ENCODE peak calls at places on chromosomes 1 and 21, in nine cellular contexts. One of them, this sample, is unnamed. For H3K27me3, the result is how much of the 10 kb centered on the place peaks cover.

GRCh38 chr1:85850238-85850637 is 142.0 kb upstream of the ZNHIT6 start:
- DNase-seq in sigmoid colon: no peak
- DNase-seq in endothelial cell of umbilical vein: peak
- DNase-seq in body of pancreas: no peak
- DNase-seq in esophagus squamous epithelium: no peak
- DNase-seq in heart left ventricle: no peak
- DNase-seq in adrenal gland: no peak
- DNase-seq in ovary: no peak
- DNase-seq in IMR-90: peak
- DNase-seq in this sample: no peak

GRCh38 chr21:28445081-28445830 is 547.4 kb downstream of the LTN1 start:
- DNase-seq in sigmoid colon: no peak
- DNase-seq in endothelial cell of umbilical vein: no peak
- DNase-seq in body of pancreas: no peak
- DNase-seq in esophagus squamous epithelium: no peak
- DNase-seq in heart left ventricle: no peak
- DNase-seq in adrenal gland: no peak
- DNase-seq in ovary: no peak
- DNase-seq in IMR-90: peak
- DNase-seq in this sample: no peak

GRCh38 chr1:189678779-189679178 is 798.9 kb downstream of the BRINP3 start:
- DNase-seq in sigmoid colon: no peak
- DNase-seq in endothelial cell of umbilical vein: no peak
- DNase-seq in body of pancreas: no peak
- DNase-seq in esophagus squamous epithelium: no peak
- DNase-seq in heart left ventricle: no peak
- DNase-seq in adrenal gland: no peak
- DNase-seq in ovary: no peak
- DNase-seq in IMR-90: no peak
- DNase-seq in this sample: no peak

GRCh38 chr1:116288201-116288598 is 84.8 kb upstream of the ATP1A1 start:
- DNase-seq in sigmoid colon: no peak
- DNase-seq in endothelial cell of umbilical vein: no peak
- DNase-seq in body of pancreas: no peak
- DNase-seq in esophagus squamous epithelium: no peak
- DNase-seq in heart left ventricle: no peak
- DNase-seq in adrenal gland: no peak
- DNase-seq in ovary: no peak
- DNase-seq in IMR-90: no peak
- DNase-seq in this sample: no peak

GRCh38 chr1:54301494-54301893 is 101.5 kb downstream of the MRPL37 start:
- DNase-seq in sigmoid colon: no peak
- DNase-seq in endothelial cell of umbilical vein: no peak
- DNase-seq in body of pancreas: no peak
- DNase-seq in esophagus squamous epithelium: no peak
- DNase-seq in heart left ventricle: no peak
- DNase-seq in adrenal gland: no peak
- DNase-seq in ovary: no peak
- DNase-seq in IMR-90: no peak
- DNase-seq in this sample: no peak

GRCh38 chr1:192186197-192186596 is 27.9 kb downstream of the RGS18 start:
- DNase-seq in sigmoid colon: no peak
- DNase-seq in endothelial cell of umbilical vein: no peak
- DNase-seq in body of pancreas: no peak
- DNase-seq in esophagus squamous epithelium: no peak
- DNase-seq in heart left ventricle: no peak
- DNase-seq in adrenal gland: no peak
- DNase-seq in ovary: no peak
- DNase-seq in IMR-90: peak
- DNase-seq in this sample: no peak

GRCh38 chr1:176801553-176802020 is 338.6 kb downstream of the PAPPA2 start:
- DNase-seq in sigmoid colon: no peak
- DNase-seq in endothelial cell of umbilical vein: no peak
- DNase-seq in body of pancreas: peak
- DNase-seq in esophagus squamous epithelium: no peak
- DNase-seq in heart left ventricle: peak
- DNase-seq in adrenal gland: no peak
- DNase-seq in ovary: no peak
- DNase-seq in IMR-90: no peak
- DNase-seq in this sample: no peak

GRCh38 chr1:119001181-119002018 is 13.3 kb upstream of the TBX15 start:
- DNase-seq in sigmoid colon: peak
- DNase-seq in endothelial cell of umbilical vein: no peak
- DNase-seq in body of pancreas: no peak
- DNase-seq in esophagus squamous epithelium: no peak
- DNase-seq in heart left ventricle: no peak
- DNase-seq in adrenal gland: peak
- DNase-seq in ovary: no peak
- DNase-seq in IMR-90: no peak
- DNase-seq in this sample: no peak

GRCh38 chr1:87154351-87154750 is 174.3 kb upstream of the LMO4 start:
- DNase-seq in sigmoid colon: no peak
- DNase-seq in endothelial cell of umbilical vein: no peak
- DNase-seq in body of pancreas: no peak
- DNase-seq in esophagus squamous epithelium: no peak
- DNase-seq in heart left ventricle: no peak
- DNase-seq in adrenal gland: no peak
- DNase-seq in ovary: no peak
- DNase-seq in IMR-90: no peak
- DNase-seq in this sample: no peak

GRCh38 chr1:58815069-58815679 is 31.3 kb upstream of the JUN start:
- DNase-seq in sigmoid colon: peak
- DNase-seq in endothelial cell of umbilical vein: peak
- DNase-seq in body of pancreas: peak
- DNase-seq in esophagus squamous epithelium: peak
- DNase-seq in heart left ventricle: peak
- DNase-seq in adrenal gland: peak
- DNase-seq in ovary: peak
- DNase-seq in IMR-90: peak
- DNase-seq in this sample: peak

GRCh38 chr1:58814251-58815068 is 30.6 kb upstream of the JUN start:
- DNase-seq in sigmoid colon: peak
- DNase-seq in endothelial cell of umbilical vein: peak
- DNase-seq in body of pancreas: peak
- DNase-seq in esophagus squamous epithelium: no peak
- DNase-seq in heart left ventricle: peak
- DNase-seq in adrenal gland: peak
- DNase-seq in ovary: peak
- DNase-seq in IMR-90: peak
- DNase-seq in this sample: peak

GRCh38 chr1:58816747-58817221 is 32.9 kb upstream of the JUN start:
- DNase-seq in sigmoid colon: no peak
- DNase-seq in endothelial cell of umbilical vein: no peak
- DNase-seq in body of pancreas: no peak
- DNase-seq in esophagus squamous epithelium: no peak
- DNase-seq in heart left ventricle: no peak
- DNase-seq in adrenal gland: no peak
- DNase-seq in ovary: no peak
- DNase-seq in IMR-90: peak
- DNase-seq in this sample: no peak

GRCh38 chr1:58816072-58816746 is 32.4 kb upstream of the JUN start:
- DNase-seq in sigmoid colon: peak
- DNase-seq in endothelial cell of umbilical vein: peak
- DNase-seq in body of pancreas: peak
- DNase-seq in esophagus squamous epithelium: peak
- DNase-seq in heart left ventricle: peak
- DNase-seq in adrenal gland: peak
- DNase-seq in ovary: peak
- DNase-seq in IMR-90: peak
- DNase-seq in this sample: peak

GRCh38 chr1:58815680-58816071 is 31.8 kb upstream of the JUN start:
- DNase-seq in sigmoid colon: no peak
- DNase-seq in endothelial cell of umbilical vein: no peak
- DNase-seq in body of pancreas: peak
- DNase-seq in esophagus squamous epithelium: no peak
- DNase-seq in heart left ventricle: no peak
- DNase-seq in adrenal gland: peak
- DNase-seq in ovary: no peak
- DNase-seq in IMR-90: no peak
- DNase-seq in this sample: peak
- TF ChIP-seq POLR2A in sigmoid colon: no peak
- TF ChIP-seq POLR2A in endothelial cell of umbilical vein: no peak
- TF ChIP-seq POLR2A in body of pancreas: no peak
- TF ChIP-seq POLR2A in esophagus squamous epithelium: no peak
- TF ChIP-seq POLR2A in heart left ventricle: no peak
- TF ChIP-seq POLR2A in adrenal gland: no peak
- TF ChIP-seq POLR2A in ovary: no peak
- TF ChIP-seq POLR2A in IMR-90: no peak
- TF ChIP-seq POLR2A in this sample: no peak

DNA sequence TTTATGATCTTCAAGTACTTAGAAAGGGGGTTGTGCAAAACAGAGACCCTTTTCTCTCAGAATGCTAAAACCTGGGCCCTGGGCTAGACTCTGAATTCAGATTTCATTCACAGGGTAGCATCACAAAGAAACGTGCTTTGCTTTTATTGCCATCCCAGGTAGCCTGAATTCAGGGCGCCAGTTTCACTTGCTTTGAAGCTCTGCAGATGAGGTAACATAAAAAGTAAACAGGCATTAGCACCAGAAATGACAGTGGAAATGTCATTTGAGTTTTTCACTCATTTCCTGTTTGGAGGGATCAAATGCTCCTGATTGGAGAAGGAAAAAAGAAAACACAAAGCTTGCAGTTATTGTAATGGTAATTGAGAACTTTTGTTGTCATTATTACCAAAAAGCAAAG is 2.6 kb downstream of the SYPL2 start:
- DNase-seq in sigmoid colon: no peak
- DNase-seq in endothelial cell of umbilical vein: no peak
- DNase-seq in body of pancreas: no peak
- DNase-seq in esophagus squamous epithelium: no peak
- DNase-seq in heart left ventricle: no peak
- DNase-seq in adrenal gland: no peak
- DNase-seq in ovary: no peak
- DNase-seq in IMR-90: no peak
- DNase-seq in this sample: no peak
- H3K27me3 ChIP-seq in sigmoid colon: under half
- H3K27me3 ChIP-seq in endothelial cell of umbilical vein: half or more
- H3K27me3 ChIP-seq in body of pancreas: under half
- H3K27me3 ChIP-seq in esophagus squamous epithelium: half or more
- H3K27me3 ChIP-seq in heart left ventricle: under half
- H3K27me3 ChIP-seq in adrenal gland: under half
- H3K27me3 ChIP-seq in ovary: under half
- H3K27me3 ChIP-seq in IMR-90: half or more
- H3K27me3 ChIP-seq in this sample: under half

DNA sequence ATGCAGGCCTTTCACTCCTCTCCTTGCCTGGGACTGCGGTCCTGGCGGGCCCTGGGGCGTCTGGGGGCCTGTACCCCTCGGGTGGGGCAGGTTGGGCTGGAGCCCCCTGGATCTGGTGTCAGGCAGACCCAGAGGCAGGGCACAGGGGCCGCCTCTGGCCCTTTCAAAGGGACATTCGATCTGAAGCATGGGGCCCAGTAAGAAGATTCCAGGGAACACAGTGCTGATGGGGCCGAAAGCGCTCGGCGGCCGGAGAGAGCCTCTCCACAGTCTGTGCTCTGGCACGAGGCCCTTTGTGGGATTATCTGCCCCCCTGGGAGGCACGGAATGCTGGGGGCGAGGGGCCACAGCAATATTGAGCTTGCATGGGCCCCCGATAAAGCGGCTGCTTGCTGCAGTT is 15.2 kb downstream of the PRDM16 start:
- DNase-seq in sigmoid colon: no peak
- DNase-seq in endothelial cell of umbilical vein: no peak
- DNase-seq in body of pancreas: no peak
- DNase-seq in esophagus squamous epithelium: no peak
- DNase-seq in heart left ventricle: no peak
- DNase-seq in adrenal gland: no peak
- DNase-seq in ovary: no peak
- DNase-seq in IMR-90: no peak
- DNase-seq in this sample: no peak
- H3K4me3 ChIP-seq in sigmoid colon: no peak
- H3K4me3 ChIP-seq in endothelial cell of umbilical vein: no peak
- H3K4me3 ChIP-seq in body of pancreas: no peak
- H3K4me3 ChIP-seq in esophagus squamous epithelium: no peak
- H3K4me3 ChIP-seq in heart left ventricle: no peak
- H3K4me3 ChIP-seq in adrenal gland: no peak
- H3K4me3 ChIP-seq in ovary: no peak
- H3K4me3 ChIP-seq in IMR-90: no peak
- H3K4me3 ChIP-seq in this sample: no peak

GRCh38 chr1:2302292-2302925 is 74.3 kb downstream of the SKI start:
- DNase-seq in sigmoid colon: no peak
- DNase-seq in endothelial cell of umbilical vein: no peak
- DNase-seq in body of pancreas: no peak
- DNase-seq in esophagus squamous epithelium: no peak
- DNase-seq in heart left ventricle: peak
- DNase-seq in adrenal gland: no peak
- DNase-seq in ovary: no peak
- DNase-seq in IMR-90: no peak
- DNase-seq in this sample: no peak

GRCh38 chr1:2298685-2299673 is 70.9 kb downstream of the SKI start:
- DNase-seq in sigmoid colon: no peak
- DNase-seq in endothelial cell of umbilical vein: no peak
- DNase-seq in body of pancreas: no peak
- DNase-seq in esophagus squamous epithelium: no peak
- DNase-seq in heart left ventricle: peak
- DNase-seq in adrenal gland: peak
- DNase-seq in ovary: no peak
- DNase-seq in IMR-90: no peak
- DNase-seq in this sample: no peak

GRCh38 chr1:2300004-2300771 is 72.1 kb downstream of the SKI start:
- DNase-seq in sigmoid colon: no peak
- DNase-seq in endothelial cell of umbilical vein: no peak
- DNase-seq in body of pancreas: no peak
- DNase-seq in esophagus squamous epithelium: no peak
- DNase-seq in heart left ventricle: no peak
- DNase-seq in adrenal gland: no peak
- DNase-seq in ovary: no peak
- DNase-seq in IMR-90: no peak
- DNase-seq in this sample: no peak

GRCh38 chr1:2301607-2302291 is 73.6 kb downstream of the SKI start:
- DNase-seq in sigmoid colon: no peak
- DNase-seq in endothelial cell of umbilical vein: no peak
- DNase-seq in body of pancreas: no peak
- DNase-seq in esophagus squamous epithelium: no peak
- DNase-seq in heart left ventricle: no peak
- DNase-seq in adrenal gland: no peak
- DNase-seq in ovary: no peak
- DNase-seq in IMR-90: no peak
- DNase-seq in this sample: no peak

DNA sequence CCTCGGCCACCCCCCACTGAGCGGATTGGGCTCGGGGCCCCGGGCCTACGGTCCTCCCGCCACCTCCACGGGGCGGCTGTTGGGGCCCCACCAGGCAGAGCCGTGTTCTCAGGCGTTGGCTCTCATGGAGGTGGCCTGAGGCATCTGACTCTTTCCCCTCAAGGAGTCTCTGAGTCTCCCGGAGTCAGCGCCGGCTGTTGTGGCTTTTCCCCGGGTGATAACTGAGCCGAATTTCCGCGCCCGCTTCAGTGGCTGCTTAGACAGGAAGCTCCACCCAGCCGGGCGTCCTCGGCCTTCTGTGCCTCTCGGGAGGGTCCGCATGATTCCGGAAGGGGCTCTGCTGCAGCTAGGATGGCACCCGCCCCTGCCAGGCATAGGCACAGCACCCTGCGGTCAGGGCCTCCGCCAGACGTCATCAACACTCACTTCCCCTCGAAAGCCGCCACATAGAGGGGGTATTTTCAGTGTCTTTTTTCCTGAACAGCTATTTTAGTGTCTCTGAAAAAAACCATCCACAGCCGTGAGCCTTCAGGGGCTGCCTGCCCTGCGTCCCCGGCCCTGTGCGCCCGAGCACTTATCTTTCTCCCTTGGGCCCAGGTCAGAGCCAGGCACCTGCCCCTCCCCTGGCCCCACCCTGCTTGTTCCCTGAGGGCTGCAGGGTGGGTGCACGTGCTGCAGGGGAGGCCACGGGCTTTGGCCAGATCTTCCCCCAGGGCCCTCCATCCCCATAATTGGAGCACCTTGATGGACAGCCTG is 72.9 kb downstream of the SKI start:
- DNase-seq in sigmoid colon: peak
- DNase-seq in endothelial cell of umbilical vein: peak
- DNase-seq in body of pancreas: peak
- DNase-seq in esophagus squamous epithelium: peak
- DNase-seq in heart left ventricle: peak
- DNase-seq in adrenal gland: peak
- DNase-seq in ovary: no peak
- DNase-seq in IMR-90: peak
- DNase-seq in this sample: peak
- TF ChIP-seq POLR2A in sigmoid colon: no peak
- TF ChIP-seq POLR2A in endothelial cell of umbilical vein: peak
- TF ChIP-seq POLR2A in body of pancreas: no peak
- TF ChIP-seq POLR2A in esophagus squamous epithelium: no peak
- TF ChIP-seq POLR2A in heart left ventricle: no peak
- TF ChIP-seq POLR2A in adrenal gland: peak
- TF ChIP-seq POLR2A in ovary: no peak
- TF ChIP-seq POLR2A in IMR-90: peak
- TF ChIP-seq POLR2A in this sample: no peak